ENCODE peak calls at places on chromosome 21, in six cellular contexts. K, T, N, Y, U and S are unnamed samples.

GRCh38 chr21:44742418-44743153 is 31.2 kb upstream of the TSPEAR start:
- DNase-seq in K (no peak), T (no peak), N (no peak), Y (no peak), U (peak; percentile 13), S (no peak)

GRCh38 chr21:32499249-32500055 is 85.9 kb downstream of the TCP10L start:
- DNase-seq in K (no peak), T (peak; percentile 49), N (no peak), Y (no peak), U (peak; percentile 85), S (no peak)

GRCh38 chr21:44364151-44365053 is 11.0 kb downstream of the TRPM2 start:
- DNase-seq in K (no peak), T (peak; percentile 22), N (no peak), Y (no peak), U (no peak), S (no peak)

GRCh38 chr21:33541105-33541711 is 709 bp downstream of the GART start:
- DNase-seq in K (no peak), T (no peak), N (no peak), Y (no peak), U (no peak), S (no peak)

GRCh38 chr21:32884062-32884461 is 112.5 kb upstream of the PAXBP1 start:
- DNase-seq in K (no peak), T (no peak), N (no peak), Y (no peak), U (no peak), S (no peak)

GRCh38 chr21:42799516-42799915 is 79.8 kb downstream of the WDR4 start:
- DNase-seq in K (no peak), T (no peak), N (no peak), Y (no peak), U (no peak), S (no peak)

GRCh38 chr21:36155603-36156338 is 853 bp upstream of the DOP1B start:
- DNase-seq in K (no peak), T (peak; percentile 69), N (peak; percentile 69), Y (no peak), U (no peak), S (no peak)

GRCh38 chr21:15841856-15842564 is 112.2 kb downstream of the USP25 start:
- DNase-seq in K (no peak), T (no peak), N (no peak), Y (no peak), U (peak; percentile 64), S (no peak)

GRCh38 chr21:34003428-34003827 is 70.0 kb upstream of the MRPS6 start:
- DNase-seq in K (no peak), T (no peak), N (no peak), Y (no peak), U (no peak), S (no peak)

GRCh38 chr21:36045993-36046392 is 14.3 kb downstream of the SETD4 start:
- DNase-seq in K (no peak), T (no peak), N (no peak), Y (no peak), U (peak; percentile 62), S (no peak)

GRCh38 chr21:35652196-35652595 is 408.1 kb downstream of the SETD4 start:
- DNase-seq in K (no peak), T (no peak), N (no peak), Y (no peak), U (no peak), S (no peak)

DNA sequence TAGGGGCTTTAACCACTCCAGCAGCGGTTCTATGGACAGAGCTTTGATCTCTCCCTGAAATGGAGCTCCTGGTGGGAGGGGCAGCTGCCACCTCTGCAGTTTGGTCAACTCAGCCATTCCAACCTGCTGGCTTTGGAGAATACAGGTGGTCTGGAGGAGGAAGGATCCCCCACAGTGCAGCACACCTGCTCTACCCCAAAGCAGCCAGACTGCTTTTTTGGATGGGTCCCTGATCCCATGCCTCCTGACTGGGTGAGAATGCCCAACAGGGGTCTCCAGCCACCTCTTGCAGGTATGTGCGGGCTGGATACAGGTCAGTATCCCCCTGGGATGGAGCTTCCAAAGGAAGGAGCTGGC is 53.9 kb downstream of the TPTE start:
- DNase-seq in K (no peak), T (no peak), N (no peak), Y (no peak), U (no peak), S (no peak)
- H3K9me3 ChIP-seq in K (no peaks in the 10 kb centered on the region), T (no peaks in the 10 kb centered on the region), N (no peaks in the 10 kb centered on the region), Y (peaks cover 16% of the 10 kb centered on the region), U (peaks cover 22% of the 10 kb centered on the region), S (no peaks in the 10 kb centered on the region)

GRCh38 chr21:45950740-45951515 is 30.6 kb upstream of the COL6A1 start:
- DNase-seq in K (no peak), T (peak; percentile 93), N (peak; percentile 44), Y (no peak), U (peak; percentile 12), S (peak; percentile 82)
- H3K4me3 ChIP-seq in K (no peak overlapping the region), T (peak overlapping the region; percentile 3), N (no peak overlapping the region), Y (no peak overlapping the region), U (no peak overlapping the region), S (peak overlapping the region; percentile 7)

GRCh38 chr21:28885853-28886177 is 106.9 kb downstream of the LTN1 start:
- DNase-seq in K (no peak), T (no peak), N (no peak), Y (peak; percentile 59), U (no peak), S (no peak)

GRCh38 chr21:28884481-28884880 is 108.2 kb downstream of the LTN1 start:
- DNase-seq in K (no peak), T (no peak), N (no peak), Y (no peak), U (no peak), S (no peak)

GRCh38 chr21:28882345-28882744 is 110.3 kb downstream of the LTN1 start:
- DNase-seq in K (no peak), T (no peak), N (no peak), Y (no peak), U (no peak), S (no peak)

GRCh38 chr21:28883931-28884330 is 108.7 kb downstream of the LTN1 start:
- DNase-seq in K (no peak), T (no peak), N (no peak), Y (no peak), U (no peak), S (no peak)

GRCh38 chr21:28884976-28885852 is 107.5 kb downstream of the LTN1 start:
- DNase-seq in K (peak; percentile 81), T (peak; percentile 95), N (peak; percentile 80), Y (peak; percentile 79), U (peak; percentile 93), S (peak; percentile 86)
- TF ChIP-seq POLR2A in K (peak; percentile 89), T (no peak), N (peak; percentile 77), Y (peak; percentile 91), U (peak; percentile 86), S (peak; percentile 83)

GRCh38 chr21:41494242-41494641 is 13.7 kb downstream of the TMPRSS2 start:
- DNase-seq in K (no peak), T (no peak), N (no peak), Y (no peak), U (no peak), S (no peak)
- H3K9me3 ChIP-seq in K (no peaks in the 10 kb centered on the region), T (no peaks in the 10 kb centered on the region), N (no peaks in the 10 kb centered on the region), Y (no peaks in the 10 kb centered on the region), U (no peaks in the 10 kb centered on the region), S (no peaks in the 10 kb centered on the region)